ENCODE peak calls at places on chromosomes 5 and 9, in eight cellular contexts. F is T-helper 9 cell; L is coronary artery; Z is T-helper 2 cell; B is GM19239; C is A673; V is CD8-positive, alpha-beta memory T cell; U is fibroblast of lung. D is an unnamed sample.

GRCh38 chr5:72599519-72600400 is 92.5 kb upstream of the ZNF366 start:
- DNase-seq in F (no peak), L (no peak), Z (no peak), B (no peak), C (no peak), V (no peak), U (peak), D (peak)

GRCh38 chr5:150593996-150594395 is 46.5 kb upstream of the SYNPO start:
- DNase-seq in F (no peak), L (no peak), Z (no peak), B (no peak), C (no peak), V (no peak), U (peak), D (no peak)

GRCh38 chr5:151812757-151813309 is 41.1 kb downstream of the G3BP1 start:
- DNase-seq in F (no peak), L (no peak), Z (no peak), B (no peak), C (no peak), V (no peak), U (peak), D (no peak)

GRCh38 chr5:177426566-177427210 is at the start of gene GRK6:
- DNase-seq in F (peak), L (peak), Z (peak), B (no peak), C (peak), V (peak), U (no peak), D (peak)

GRCh38 chr5:128913551-128913950 is 51.7 kb upstream of the SLC27A6 start:
- DNase-seq in F (no peak), L (no peak), Z (no peak), B (no peak), C (no peak), V (no peak), U (no peak), D (no peak)

GRCh38 chr9:92501671-92502393 is 19.5 kb upstream of the ASPN start:
- DNase-seq in F (no peak), L (peak), Z (no peak), B (peak), C (peak), V (no peak), U (peak), D (peak)

GRCh38 chr5:115168829-115169391 is 798 bp downstream of the TRIM36 start:
- DNase-seq in F (no peak), L (no peak), Z (no peak), B (no peak), C (peak), V (no peak), U (peak), D (peak)

GRCh38 chr5:144436007-144436406 is 265.3 kb downstream of the KCTD16 start:
- DNase-seq in F (no peak), L (no peak), Z (no peak), B (no peak), C (no peak), V (no peak), U (no peak), D (no peak)

GRCh38 chr9:127926961-127927456 is 3.6 kb downstream of the PIP5KL1 start:
- DNase-seq in F (no peak), L (no peak), Z (no peak), B (no peak), C (no peak), V (no peak), U (no peak), D (no peak)

GRCh38 chr9:79684711-79685575 is 113.2 kb downstream of the TLE4 start:
- DNase-seq in F (no peak), L (no peak), Z (no peak), B (no peak), C (no peak), V (no peak), U (peak), D (no peak)

GRCh38 chr9:36149197-36149596 is 12.7 kb downstream of the GLIPR2 start:
- DNase-seq in F (no peak), L (no peak), Z (no peak), B (no peak), C (no peak), V (no peak), U (peak), D (peak)

GRCh38 chr5:150434502-150434901 is 15.0 kb downstream of the RPS14 start:
- DNase-seq in F (no peak), L (no peak), Z (no peak), B (no peak), C (no peak), V (no peak), U (peak), D (peak)

D was measured in Daoy.